ENCODE peak calls at places on chromosome 13, in five cellular contexts. One of them, this sample, is unnamed.

GRCh38 chr13:59458908-59459579 is 704.7 kb downstream of the DIAPH3 start:
- ATAC-seq in A549: no peak
- ATAC-seq in K562: no peak
- ATAC-seq in upper lobe of left lung: peak
- ATAC-seq in GM12878: no peak
- ATAC-seq in this sample: peak

GRCh38 chr13:24627090-24627714 is 53.0 kb upstream of the ATP12A start:
- ATAC-seq in A549: peak
- ATAC-seq in K562: peak
- ATAC-seq in upper lobe of left lung: no peak
- ATAC-seq in GM12878: no peak
- ATAC-seq in this sample: no peak

GRCh38 chr13:74768521-74769090 is 634.4 kb upstream of the KLF12 start:
- ATAC-seq in A549: no peak
- ATAC-seq in K562: no peak
- ATAC-seq in upper lobe of left lung: no peak
- ATAC-seq in GM12878: no peak
- ATAC-seq in this sample: no peak

GRCh38 chr13:92433963-92434362 is 792.6 kb upstream of the GPC6 start:
- ATAC-seq in A549: no peak
- ATAC-seq in K562: no peak
- ATAC-seq in upper lobe of left lung: no peak
- ATAC-seq in GM12878: no peak
- ATAC-seq in this sample: no peak

GRCh38 chr13:98650376-98651107 is 73.6 kb upstream of the STK24 start:
- ATAC-seq in A549: no peak
- ATAC-seq in K562: no peak
- ATAC-seq in upper lobe of left lung: no peak
- ATAC-seq in GM12878: no peak
- ATAC-seq in this sample: no peak

GRCh38 chr13:105914637-105915036 is 620.8 kb downstream of the EFNB2 start:
- ATAC-seq in A549: no peak
- ATAC-seq in K562: no peak
- ATAC-seq in upper lobe of left lung: peak
- ATAC-seq in GM12878: no peak
- ATAC-seq in this sample: no peak

GRCh38 chr13:21225082-21225481 is 48.6 kb downstream of the MRPL57 start:
- ATAC-seq in A549: no peak
- ATAC-seq in K562: no peak
- ATAC-seq in upper lobe of left lung: no peak
- ATAC-seq in GM12878: no peak
- ATAC-seq in this sample: no peak

GRCh38 chr13:42780044-42780443 is 1.3 kb upstream of the FAM216B start:
- ATAC-seq in A549: no peak
- ATAC-seq in K562: no peak
- ATAC-seq in upper lobe of left lung: no peak
- ATAC-seq in GM12878: no peak
- ATAC-seq in this sample: no peak

GRCh38 chr13:94252209-94252608 is 227.3 kb downstream of the DCT start:
- ATAC-seq in A549: no peak
- ATAC-seq in K562: no peak
- ATAC-seq in upper lobe of left lung: peak
- ATAC-seq in GM12878: no peak
- ATAC-seq in this sample: peak

GRCh38 chr13:59893261-59893660 is 270.5 kb downstream of the DIAPH3 start:
- ATAC-seq in A549: no peak
- ATAC-seq in K562: no peak
- ATAC-seq in upper lobe of left lung: no peak
- ATAC-seq in GM12878: no peak
- ATAC-seq in this sample: no peak

GRCh38 chr13:93966267-93966936 is 513.1 kb downstream of the DCT start:
- ATAC-seq in A549: no peak
- ATAC-seq in K562: no peak
- ATAC-seq in upper lobe of left lung: no peak
- ATAC-seq in GM12878: no peak
- ATAC-seq in this sample: no peak

GRCh38 chr13:77190349-77190748 is 136.5 kb downstream of the MYCBP2 start:
- ATAC-seq in A549: no peak
- ATAC-seq in K562: no peak
- ATAC-seq in upper lobe of left lung: no peak
- ATAC-seq in GM12878: no peak
- ATAC-seq in this sample: no peak

GRCh38 chr13:113110048-113110851 is 4.7 kb downstream of the F7 start:
- ATAC-seq in A549: no peak
- ATAC-seq in K562: no peak
- ATAC-seq in upper lobe of left lung: peak
- ATAC-seq in GM12878: no peak
- ATAC-seq in this sample: peak

GRCh38 chr13:39766464-39767167 is 111.2 kb downstream of the COG6 start:
- ATAC-seq in A549: no peak
- ATAC-seq in K562: no peak
- ATAC-seq in upper lobe of left lung: peak
- ATAC-seq in GM12878: no peak
- ATAC-seq in this sample: no peak

GRCh38 chr13:49998714-49999624 is 2.1 kb downstream of the TRIM13 start:
- ATAC-seq in A549: no peak
- ATAC-seq in K562: no peak
- ATAC-seq in upper lobe of left lung: no peak
- ATAC-seq in GM12878: no peak
- ATAC-seq in this sample: no peak

GRCh38 chr13:33918199-33918932 is 100.4 kb downstream of the RFC3 start:
- ATAC-seq in A549: no peak
- ATAC-seq in K562: no peak
- ATAC-seq in upper lobe of left lung: peak
- ATAC-seq in GM12878: no peak
- ATAC-seq in this sample: no peak

GRCh38 chr13:101624981-101625380 is 172.5 kb downstream of the ITGBL1 start:
- ATAC-seq in A549: no peak
- ATAC-seq in K562: no peak
- ATAC-seq in upper lobe of left lung: no peak
- ATAC-seq in GM12878: peak
- ATAC-seq in this sample: no peak

GRCh38 chr13:20422362-20422761 is 103.3 kb downstream of the CRYL1 start:
- ATAC-seq in A549: no peak
- ATAC-seq in K562: no peak
- ATAC-seq in upper lobe of left lung: no peak
- ATAC-seq in GM12878: no peak
- ATAC-seq in this sample: no peak

GRCh38 chr13:99352351-99353271 is 45.4 kb upstream of the GPR183 start:
- ATAC-seq in A549: no peak
- ATAC-seq in K562: no peak
- ATAC-seq in upper lobe of left lung: no peak
- ATAC-seq in GM12878: no peak
- ATAC-seq in this sample: no peak

GRCh38 chr13:107284168-107284567 is 716.2 kb upstream of the ARGLU1 start:
- ATAC-seq in A549: no peak
- ATAC-seq in K562: no peak
- ATAC-seq in upper lobe of left lung: no peak
- ATAC-seq in GM12878: no peak
- ATAC-seq in this sample: no peak

GRCh38 chr13:53254495-53254894 is 225.9 kb downstream of the OLFM4 start:
- ATAC-seq in A549: no peak
- ATAC-seq in K562: no peak
- ATAC-seq in upper lobe of left lung: no peak
- ATAC-seq in GM12878: no peak
- ATAC-seq in this sample: no peak

GRCh38 chr13:24662195-24663088 is 17.8 kb upstream of the ATP12A start:
- ATAC-seq in A549: no peak
- ATAC-seq in K562: no peak
- ATAC-seq in upper lobe of left lung: no peak
- ATAC-seq in GM12878: no peak
- ATAC-seq in this sample: no peak

GRCh38 chr13:46593403-46593802 is 40.4 kb downstream of the LRCH1 start:
- ATAC-seq in A549: no peak
- ATAC-seq in K562: no peak
- ATAC-seq in upper lobe of left lung: no peak
- ATAC-seq in GM12878: peak
- ATAC-seq in this sample: no peak

GRCh38 chr13:32726374-32727037 is 140.3 kb downstream of the PDS5B start:
- ATAC-seq in A549: no peak
- ATAC-seq in K562: no peak
- ATAC-seq in upper lobe of left lung: peak
- ATAC-seq in GM12878: no peak
- ATAC-seq in this sample: no peak

GRCh38 chr13:29763426-29764180 is 86.8 kb downstream of the UBL3 start:
- ATAC-seq in A549: no peak
- ATAC-seq in K562: no peak
- ATAC-seq in upper lobe of left lung: no peak
- ATAC-seq in GM12878: no peak
- ATAC-seq in this sample: no peak

GRCh38 chr13:114113961-114114360 is 18.5 kb downstream of the RASA3 start:
- ATAC-seq in A549: no peak
- ATAC-seq in K562: no peak
- ATAC-seq in upper lobe of left lung: no peak
- ATAC-seq in GM12878: no peak
- ATAC-seq in this sample: no peak

GRCh38 chr13:98513837-98514236 is 63.1 kb downstream of the STK24 start:
- ATAC-seq in A549: no peak
- ATAC-seq in K562: no peak
- ATAC-seq in upper lobe of left lung: no peak
- ATAC-seq in GM12878: no peak
- ATAC-seq in this sample: no peak

GRCh38 chr13:97522243-97522642 is 88.3 kb downstream of the RAP2A start:
- ATAC-seq in A549: no peak
- ATAC-seq in K562: no peak
- ATAC-seq in upper lobe of left lung: no peak
- ATAC-seq in GM12878: no peak
- ATAC-seq in this sample: no peak

GRCh38 chr13:24053505-24054251 is 106.8 kb upstream of the SPATA13 start:
- ATAC-seq in A549: peak
- ATAC-seq in K562: peak
- ATAC-seq in upper lobe of left lung: peak
- ATAC-seq in GM12878: peak
- ATAC-seq in this sample: peak

DNA sequence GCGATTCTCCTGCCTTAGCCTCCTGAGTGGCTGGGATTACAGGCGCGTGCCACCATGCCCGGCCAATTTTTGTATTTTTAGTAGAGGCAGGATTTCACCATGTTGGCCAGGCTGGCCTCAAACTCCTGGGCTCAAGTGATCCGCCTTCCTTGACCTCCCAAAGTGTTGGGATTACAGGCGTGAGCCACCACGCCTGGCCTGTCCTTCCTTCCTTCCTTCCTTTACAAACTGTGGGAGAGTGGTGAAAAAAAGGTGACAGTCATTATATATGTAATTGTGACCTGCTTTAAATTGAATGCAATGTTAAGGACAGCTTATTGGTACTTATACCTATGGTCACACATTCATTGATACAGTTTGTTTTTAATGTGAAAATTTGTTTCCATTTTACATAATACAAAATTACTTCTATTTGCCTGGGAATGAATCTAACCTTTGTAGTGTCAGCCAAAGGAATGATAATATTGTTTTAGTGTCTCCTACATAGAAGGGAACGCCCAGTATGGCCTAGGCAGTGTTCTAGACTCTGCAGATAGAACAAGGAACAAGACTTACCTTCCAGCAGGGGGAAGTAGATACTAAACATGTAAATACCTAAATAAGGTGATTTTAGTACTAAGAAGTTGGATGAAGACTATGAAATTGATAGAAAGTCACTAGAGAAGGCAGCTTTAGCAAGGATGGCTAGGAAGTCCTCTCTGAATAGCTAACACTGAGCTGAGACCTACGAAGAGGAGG is 146.3 kb downstream of the GGACT start:
- ATAC-seq in A549: no peak
- ATAC-seq in K562: no peak
- ATAC-seq in upper lobe of left lung: no peak
- ATAC-seq in GM12878: no peak
- ATAC-seq in this sample: no peak
- TF ChIP-seq CTCF in A549: no peak
- TF ChIP-seq CTCF in K562: no peak
- TF ChIP-seq CTCF in upper lobe of left lung: no peak
- TF ChIP-seq CTCF in GM12878: no peak
- TF ChIP-seq CTCF in this sample: no peak

DNA sequence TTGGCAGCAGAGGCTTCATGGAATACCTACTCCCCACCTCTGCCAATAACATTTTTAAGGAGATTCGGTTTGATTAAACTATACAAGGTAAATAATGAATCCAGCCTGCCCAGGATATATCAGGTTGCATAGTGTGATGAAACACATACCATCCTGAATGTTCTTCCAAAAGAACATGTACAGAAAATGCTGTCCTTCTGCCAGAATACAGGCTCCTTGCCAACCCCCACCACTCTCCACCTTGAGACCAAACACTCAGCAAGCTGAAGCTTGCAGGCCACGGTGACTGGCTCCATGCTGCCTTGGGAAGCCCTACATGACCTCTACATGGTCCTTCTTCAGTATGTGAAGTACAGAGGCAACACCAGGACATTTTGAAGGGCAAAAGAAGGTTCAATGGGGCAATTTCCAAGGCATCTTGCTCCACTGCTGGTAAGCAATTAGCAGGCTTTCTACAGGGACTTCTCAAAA is 62.6 kb upstream of the SERP2 start:
- ATAC-seq in A549: no peak
- ATAC-seq in K562: no peak
- ATAC-seq in upper lobe of left lung: no peak
- ATAC-seq in GM12878: no peak
- ATAC-seq in this sample: peak
- TF ChIP-seq EP300 in A549: peak
- TF ChIP-seq EP300 in K562: no peak
- TF ChIP-seq EP300 in upper lobe of left lung: no peak
- TF ChIP-seq EP300 in GM12878: no peak
- TF ChIP-seq EP300 in this sample: no peak

DNA sequence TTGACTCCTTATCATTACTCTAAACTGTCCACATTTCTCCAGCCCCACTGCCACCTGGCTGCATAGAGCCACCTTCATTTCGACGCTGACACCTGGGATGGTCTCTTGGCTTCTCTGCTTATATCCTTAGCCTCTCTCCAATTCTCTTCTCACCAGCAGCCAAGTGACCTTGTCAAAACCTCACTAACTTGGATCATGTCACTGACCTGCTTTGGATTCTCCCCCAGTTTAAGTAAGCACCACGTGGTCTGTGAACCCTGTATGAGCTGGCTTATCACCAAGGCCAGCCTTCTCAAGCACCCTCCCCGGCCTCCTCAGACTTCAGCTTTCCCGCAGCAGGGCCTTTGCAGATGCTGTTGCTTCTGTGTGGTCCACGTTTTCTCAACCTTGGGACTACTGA is 12.3 kb upstream of the GGACT start:
- ATAC-seq in A549: no peak
- ATAC-seq in K562: peak
- ATAC-seq in upper lobe of left lung: no peak
- ATAC-seq in GM12878: no peak
- ATAC-seq in this sample: no peak
- TF ChIP-seq CTCF in A549: no peak
- TF ChIP-seq CTCF in K562: no peak
- TF ChIP-seq CTCF in upper lobe of left lung: no peak
- TF ChIP-seq CTCF in GM12878: no peak
- TF ChIP-seq CTCF in this sample: no peak

GRCh38 chr13:26929971-26930730 is 169.6 kb upstream of the GPR12 start:
- ATAC-seq in A549: peak
- ATAC-seq in K562: peak
- ATAC-seq in upper lobe of left lung: peak
- ATAC-seq in GM12878: peak
- ATAC-seq in this sample: peak
- TF ChIP-seq EP300 in A549: no peak
- TF ChIP-seq EP300 in K562: no peak
- TF ChIP-seq EP300 in upper lobe of left lung: no peak
- TF ChIP-seq EP300 in GM12878: no peak
- TF ChIP-seq EP300 in this sample: no peak